ENCODE peak calls at places on chromosomes 2 and 18, in eight cellular contexts. F is tibial nerve, M is glutamatergic neuron, K is dorsolateral prefrontal cortex, H is uterus, L is fibroblast of lung, J is HFFc6, N is fibroblast of the aortic adventitia. V is an unnamed sample.

GRCh38 chr2:65128297-65129190 is 1.4 kb downstream of the RAB1A start:
- DNase-seq in F (peak), M (no peak), K (no peak), H (peak), L (peak), J (peak), N (peak), V (no peak)

GRCh38 chr2:202084265-202084664 is 11.2 kb downstream of the KIAA2012 start:
- DNase-seq in F (no peak), M (peak), K (no peak), H (no peak), L (peak), J (peak), N (no peak), V (no peak)

GRCh38 chr18:13353424-13353823 is 134.9 kb downstream of the LDLRAD4 start:
- DNase-seq in F (no peak), M (no peak), K (no peak), H (no peak), L (no peak), J (no peak), N (no peak), V (no peak)

GRCh38 chr18:79522451-79523220 is 126.9 kb downstream of the NFATC1 start:
- DNase-seq in F (no peak), M (no peak), K (peak), H (no peak), L (no peak), J (no peak), N (no peak), V (no peak)

GRCh38 chr2:45649457-45649854 is 2.0 kb upstream of the PRKCE start:
- DNase-seq in F (no peak), M (no peak), K (no peak), H (no peak), L (no peak), J (no peak), N (no peak), V (no peak)

GRCh38 chr18:48861181-48861715 is 89.5 kb downstream of the SMAD7 start:
- DNase-seq in F (no peak), M (peak), K (no peak), H (no peak), L (no peak), J (no peak), N (no peak), V (no peak)

GRCh38 chr2:41829011-41829500 is 218.8 kb upstream of the PKDCC start:
- DNase-seq in F (no peak), M (no peak), K (no peak), H (no peak), L (no peak), J (no peak), N (no peak), V (no peak)

GRCh38 chr18:61637905-61638304 is 254.9 kb downstream of the RNF152 start:
- DNase-seq in F (no peak), M (no peak), K (no peak), H (no peak), L (no peak), J (no peak), N (no peak), V (no peak)

DNA sequence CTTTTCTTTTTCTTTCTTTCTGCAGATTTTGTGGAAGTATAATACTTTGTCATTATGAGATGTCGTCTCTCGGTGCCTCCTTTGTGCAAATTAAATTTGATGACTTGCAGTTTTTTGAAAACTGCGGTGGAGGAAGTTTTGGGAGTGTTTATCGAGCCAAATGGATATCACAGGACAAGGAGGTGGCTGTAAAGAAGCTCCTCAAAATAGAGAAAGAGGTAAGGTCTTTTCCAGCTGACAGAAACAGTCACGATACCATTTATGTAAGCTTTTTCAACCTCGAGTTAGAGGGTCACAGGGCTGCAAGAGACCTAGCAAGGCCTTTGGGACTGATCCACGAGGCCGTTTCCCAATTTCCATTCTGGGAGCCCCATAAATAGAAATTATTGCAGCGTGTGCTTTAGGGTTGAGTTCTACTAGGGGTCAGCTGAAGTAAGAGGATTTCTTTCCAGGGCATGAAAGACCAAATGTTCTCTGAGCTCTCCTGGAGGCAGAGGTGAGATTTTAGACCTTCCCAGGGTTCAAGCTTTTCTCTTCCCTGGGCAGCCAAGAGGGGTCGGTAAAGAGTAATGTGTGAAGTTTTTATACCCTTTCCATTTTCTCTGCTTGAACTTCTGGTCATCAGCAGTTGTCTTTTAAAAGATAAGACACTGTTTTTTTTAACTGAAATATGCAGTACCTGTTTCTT is 15.5 kb downstream of the MAP3K20 start:
- DNase-seq in F (peak), M (no peak), K (no peak), H (peak), L (no peak), J (no peak), N (peak), V (no peak)
- TF ChIP-seq CTCF in F (no peak), M (no peak), K (no peak), H (no peak), L (peak), J (peak), N (peak), V (peak)

GRCh38 chr2:222313816-222314215 is 15.0 kb upstream of the PAX3 start:
- DNase-seq in F (no peak), M (no peak), K (no peak), H (no peak), L (no peak), J (no peak), N (no peak), V (no peak)

GRCh38 chr2:222311978-222312738 is 13.4 kb upstream of the PAX3 start:
- DNase-seq in F (no peak), M (no peak), K (no peak), H (no peak), L (no peak), J (no peak), N (no peak), V (no peak)

GRCh38 chr2:222318712-222319575 is 20.1 kb upstream of the PAX3 start:
- DNase-seq in F (no peak), M (peak), K (no peak), H (no peak), L (peak), J (no peak), N (no peak), V (no peak)

GRCh38 chr2:222318026-222318711 is 19.4 kb upstream of the PAX3 start:
- DNase-seq in F (no peak), M (peak), K (no peak), H (no peak), L (peak), J (peak), N (peak), V (peak)

DNA sequence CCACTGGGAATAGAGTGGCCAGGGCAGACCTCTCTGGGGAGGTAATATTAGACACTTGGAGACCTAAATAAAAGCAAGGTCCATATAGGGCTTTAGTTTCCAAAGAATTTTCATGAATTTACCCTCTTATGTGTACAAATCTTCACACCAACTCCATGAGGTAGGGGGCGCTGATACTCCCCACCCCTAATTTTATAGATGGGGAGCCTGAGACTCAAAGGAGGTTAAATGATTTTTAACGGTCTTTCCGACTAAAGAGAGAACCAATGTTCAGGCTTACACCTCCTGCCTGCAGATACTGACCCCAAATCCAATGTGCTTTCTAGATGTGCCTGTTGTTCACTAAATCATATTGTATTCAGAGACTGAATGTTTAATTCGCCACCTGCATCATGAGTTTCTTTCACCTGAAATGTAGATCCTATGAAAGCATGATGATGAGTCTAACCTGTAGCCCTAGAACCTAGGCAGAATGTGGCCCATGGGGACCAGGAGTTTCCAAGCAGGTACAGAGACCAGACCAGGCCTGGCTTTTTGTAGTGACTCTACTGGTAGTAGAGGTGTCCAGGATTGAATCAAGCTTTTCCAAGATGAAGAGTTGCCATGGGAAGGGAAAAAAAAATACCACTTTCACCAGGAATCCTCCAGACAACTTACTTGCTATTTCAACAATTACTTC is 16.8 kb upstream of the PAX3 start:
- DNase-seq in F (no peak), M (no peak), K (no peak), H (no peak), L (no peak), J (no peak), N (no peak), V (no peak)
- TF ChIP-seq CTCF in F (no peak), M (peak), K (no peak), H (no peak), L (peak), J (peak), N (no peak), V (peak)

GRCh38 chr2:231612199-231613053 is 19.8 kb downstream of the TEX44 start:
- DNase-seq in F (peak), M (peak), K (peak), H (peak), L (peak), J (peak), N (peak), V (peak)

GRCh38 chr2:231613655-231614558 is 21.2 kb downstream of the TEX44 start:
- DNase-seq in F (peak), M (peak), K (peak), H (peak), L (peak), J (peak), N (peak), V (peak)

GRCh38 chr2:231613054-231613654 is 20.5 kb downstream of the TEX44 start:
- DNase-seq in F (peak), M (no peak), K (no peak), H (no peak), L (no peak), J (no peak), N (peak), V (no peak)

GRCh38 chr2:231614559-231615057 is 21.9 kb downstream of the TEX44 start:
- DNase-seq in F (no peak), M (no peak), K (no peak), H (peak), L (no peak), J (no peak), N (no peak), V (no peak)

GRCh38 chr2:231611273-231612198 is 18.9 kb downstream of the TEX44 start:
- DNase-seq in F (no peak), M (peak), K (no peak), H (peak), L (peak), J (peak), N (peak), V (no peak)
- TF ChIP-seq CTCF in F (no peak), M (peak), K (peak), H (peak), L (peak), J (no peak), N (peak), V (peak)

GRCh38 chr2:219644801-219645480 is 17.5 kb downstream of the SLC4A3 start:
- DNase-seq in F (no peak), M (no peak), K (no peak), H (no peak), L (peak), J (no peak), N (no peak), V (no peak)

GRCh38 chr2:219643084-219643473 is 15.6 kb downstream of the SLC4A3 start:
- DNase-seq in F (no peak), M (no peak), K (no peak), H (no peak), L (no peak), J (no peak), N (no peak), V (no peak)

GRCh38 chr2:219643788-219644398 is 16.5 kb downstream of the SLC4A3 start:
- DNase-seq in F (no peak), M (no peak), K (no peak), H (no peak), L (no peak), J (no peak), N (peak), V (no peak)

GRCh38 chr2:219648963-219649362 is 21.5 kb downstream of the SLC4A3 start:
- DNase-seq in F (no peak), M (no peak), K (no peak), H (no peak), L (no peak), J (no peak), N (no peak), V (no peak)

DNA sequence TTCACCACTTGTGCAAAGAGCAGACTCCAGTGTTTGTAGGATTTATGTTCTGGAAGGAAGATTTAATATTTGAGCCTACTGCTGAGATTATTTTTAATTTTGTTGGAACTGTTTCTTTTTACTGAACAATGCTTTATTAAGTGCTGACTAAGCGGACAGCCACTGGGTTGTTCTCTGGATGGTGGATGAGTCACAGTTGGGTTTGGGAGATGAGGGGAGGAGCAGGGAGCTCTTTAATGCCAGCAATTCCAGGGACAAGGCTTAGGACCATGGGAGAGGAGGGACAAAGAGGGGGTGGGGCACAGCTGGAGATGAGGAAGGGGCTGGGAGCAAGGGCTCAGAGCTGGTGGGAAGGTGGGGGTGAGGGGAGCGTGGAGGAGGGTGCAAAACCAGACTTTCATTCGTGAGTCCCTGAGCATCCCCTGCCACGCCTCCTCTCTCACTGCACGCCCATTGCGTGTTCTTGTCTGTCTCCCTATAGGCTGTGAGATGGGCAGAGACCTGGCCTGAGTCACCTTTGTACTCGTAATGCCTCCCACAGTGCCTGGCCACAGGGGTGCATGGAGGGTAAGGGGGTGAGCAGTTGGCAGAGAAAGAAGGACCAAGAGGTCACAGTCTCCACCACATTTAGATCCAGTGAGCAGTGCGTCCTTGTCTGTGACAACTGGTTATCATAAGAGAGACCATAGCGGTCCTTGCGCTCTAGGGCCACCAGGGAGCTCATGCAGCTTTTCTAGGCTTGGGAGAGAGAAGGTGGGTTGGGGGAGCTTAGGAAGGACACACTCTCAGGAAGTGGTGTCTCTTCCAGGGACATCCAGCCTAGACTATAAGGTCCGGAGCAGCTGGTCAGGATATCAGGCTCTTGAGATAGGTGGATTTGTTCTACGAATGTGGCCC is 18.4 kb downstream of the SLC4A3 start:
- DNase-seq in F (no peak), M (no peak), K (no peak), H (no peak), L (peak), J (peak), N (peak), V (peak)
- TF ChIP-seq CTCF in F (no peak), M (no peak), K (no peak), H (no peak), L (no peak), J (no peak), N (no peak), V (no peak)

GRCh38 chr2:88184762-88185161 is 14.6 kb downstream of the THNSL2 start:
- DNase-seq in F (no peak), M (no peak), K (no peak), H (no peak), L (no peak), J (no peak), N (no peak), V (no peak)

GRCh38 chr2:88188741-88189140 is 18.6 kb downstream of the THNSL2 start:
- DNase-seq in F (no peak), M (no peak), K (no peak), H (no peak), L (peak), J (no peak), N (peak), V (peak)

GRCh38 chr2:88185480-88185879 is 15.3 kb downstream of the THNSL2 start:
- DNase-seq in F (no peak), M (no peak), K (no peak), H (no peak), L (no peak), J (no peak), N (no peak), V (no peak)

GRCh38 chr2:88187927-88188326 is 17.8 kb downstream of the THNSL2 start:
- DNase-seq in F (no peak), M (no peak), K (no peak), H (no peak), L (no peak), J (no peak), N (no peak), V (no peak)

GRCh38 chr2:88187038-88187676 is 17.0 kb downstream of the THNSL2 start:
- DNase-seq in F (peak), M (peak), K (peak), H (peak), L (peak), J (peak), N (peak), V (peak)
- TF ChIP-seq CTCF in F (peak), M (peak), K (peak), H (no peak), L (peak), J (peak), N (peak), V (peak)

GRCh38 chr2:43524180-43524965 is 71.5 kb downstream of the THADA start:
- DNase-seq in F (no peak), M (peak), K (no peak), H (peak), L (peak), J (no peak), N (no peak), V (no peak)
- TF ChIP-seq CTCF in F (peak), M (peak), K (peak), H (peak), L (peak), J (peak), N (peak), V (peak)

GRCh38 chr2:141554810-141555209 is 576.0 kb downstream of the LRP1B start:
- DNase-seq in F (no peak), M (no peak), K (no peak), H (no peak), L (peak), J (peak), N (peak), V (peak)
- TF ChIP-seq CTCF in F (peak), M (no peak), K (peak), H (no peak), L (peak), J (peak), N (peak), V (peak)

V was measured in HFF-Myc.